ENCODE peak calls at places on chromosomes 16 and 17, in nine cellular contexts. K is amygdala, F is RCC 7860, U is aorta, T is GM12864, E is fibroblast of lung, W is dermis blood vessel endothelial cell, M is posterior vena cava, P is retinal pigment epithelial cell. B is an unnamed sample.

GRCh38 chr17:3974980-3975379 is 10.7 kb upstream of the ATP2A3 start:
- DNase-seq in K (no peak), F (no peak), U (no peak), T (no peak), E (no peak), W (no peak), M (no peak), P (no peak), B (no peak)

GRCh38 chr16:73068546-73069401 is 20.8 kb upstream of the ZFHX3 start:
- DNase-seq in K (no peak), F (peak; percentile 83), U (peak; percentile 93), T (no peak), E (peak; percentile 98), W (peak; percentile 95), M (peak; percentile 96), P (peak; percentile 94), B (no peak)

GRCh38 chr16:25045696-25046381 is 30.7 kb upstream of the ARHGAP17 start:
- DNase-seq in K (no peak), F (no peak), U (no peak), T (no peak), E (peak; percentile 89), W (no peak), M (no peak), P (no peak), B (no peak)

GRCh38 chr17:83057397-83057761 is 22.0 kb upstream of the METRNL start:
- DNase-seq in K (no peak), F (no peak), U (no peak), T (no peak), E (no peak), W (no peak), M (peak; percentile 74), P (no peak), B (no peak)

GRCh38 chr16:56038564-56039098 is 152.7 kb upstream of the GNAO1 start:
- DNase-seq in K (no peak), F (no peak), U (no peak), T (no peak), E (no peak), W (no peak), M (no peak), P (no peak), B (no peak)

GRCh38 chr17:38783227-38783626 is 16.1 kb downstream of the PIP4K2B start:
- DNase-seq in K (no peak), F (no peak), U (no peak), T (no peak), E (no peak), W (no peak), M (no peak), P (no peak), B (no peak)

GRCh38 chr17:11980813-11981212 is 16.5 kb downstream of the ZNF18 start:
- DNase-seq in K (no peak), F (no peak), U (no peak), T (no peak), E (no peak), W (peak; percentile 44), M (no peak), P (no peak), B (no peak)

GRCh38 chr17:53900951-53901350 is 78.2 kb downstream of the KIF2B start:
- DNase-seq in K (no peak), F (no peak), U (no peak), T (no peak), E (no peak), W (no peak), M (no peak), P (no peak), B (no peak)

B was measured in hippocampal formation.